ENCODE peak calls at places on chromosome 6, in nine cellular contexts. K is naive thymus-derived CD4-positive, alpha-beta T cell; E is dorsolateral prefrontal cortex; Y is T follicular helper cell; J is mesothelial cell of epicardium; Q is LoVo; D is stimulated activated CD4-positive, alpha-beta T cell treated with anti-CD3 and anti-CD28 coated beads, Interleukin-12 subunit alpha, Interleukin-12 subunit beta, amount 100 ng/mL, for 48 hours; W is hypothalamus; G is HTR-8/SVneo. Z is an unnamed sample.

GRCh38 chr6:144360401-144360800 is 75.3 kb downstream of the UTRN start:
- DNase-seq in K (no peak), E (no peak), Y (no peak), J (no peak), Q (no peak), D (no peak), W (no peak), G (peak; percentile 54), Z (no peak)

GRCh38 chr6:36177166-36177565 is 19.4 kb upstream of the BRPF3 start:
- DNase-seq in K (no peak), E (no peak), Y (no peak), J (no peak), Q (no peak), D (no peak), W (no peak), G (no peak), Z (no peak)

GRCh38 chr6:116073765-116074450 is 13.2 kb upstream of the FRK start:
- DNase-seq in K (no peak), E (no peak), Y (no peak), J (no peak), Q (peak; percentile 64), D (no peak), W (no peak), G (no peak), Z (no peak)

GRCh38 chr6:84462697-84463096 is 235.3 kb upstream of the CEP162 start:
- DNase-seq in K (no peak), E (no peak), Y (no peak), J (no peak), Q (no peak), D (no peak), W (no peak), G (no peak), Z (no peak)

GRCh38 chr6:82877213-82878195 is 188.1 kb downstream of the UBE3D start:
- DNase-seq in K (no peak), E (no peak), Y (no peak), J (no peak), Q (peak; percentile 73), D (no peak), W (no peak), G (no peak), Z (no peak)

GRCh38 chr6:16700202-16700997 is 60.9 kb downstream of the ATXN1 start:
- DNase-seq in K (no peak), E (no peak), Y (no peak), J (no peak), Q (no peak), D (no peak), W (no peak), G (no peak), Z (peak; percentile 29)

GRCh38 chr6:137414599-137414998 is 79.6 kb downstream of the OLIG3 start:
- DNase-seq in K (no peak), E (no peak), Y (no peak), J (no peak), Q (no peak), D (no peak), W (no peak), G (no peak), Z (no peak)

GRCh38 chr6:97053643-97054411 is 129.3 kb downstream of the KLHL32 start:
- DNase-seq in K (no peak), E (no peak), Y (no peak), J (no peak), Q (peak; percentile 22), D (no peak), W (no peak), G (no peak), Z (peak; percentile 15)

GRCh38 chr6:108118791-108119211 is 44.3 kb upstream of the OSTM1 start:
- DNase-seq in K (no peak), E (no peak), Y (no peak), J (no peak), Q (no peak), D (no peak), W (no peak), G (no peak), Z (no peak)

GRCh38 chr6:4582506-4582905 is 193.7 kb upstream of the CDYL start:
- DNase-seq in K (no peak), E (no peak), Y (no peak), J (no peak), Q (no peak), D (no peak), W (no peak), G (no peak), Z (no peak)

GRCh38 chr6:28737750-28738395 is 185.9 kb downstream of the TRIM27 start:
- DNase-seq in K (no peak), E (no peak), Y (no peak), J (no peak), Q (no peak), D (no peak), W (no peak), G (no peak), Z (no peak)

GRCh38 chr6:155530219-155530834 is 74.7 kb upstream of the NOX3 start:
- DNase-seq in K (no peak), E (no peak), Y (no peak), J (no peak), Q (no peak), D (peak; percentile 21), W (no peak), G (peak; percentile 8), Z (peak; percentile 1)

Z was measured in midbrain.